ENCODE peak calls at places on chromosomes 16 and 17, in eight cellular contexts. T, S, J, V, A, W, D and Z are unnamed samples.

GRCh38 chr16:1188781-1189189 is 35.9 kb downstream of the CACNA1H start:
- DNase-seq in D (no peak), T (no peak), A (no peak), W (peak; percentile 87), S (peak; percentile 66), J (peak; percentile 42), V (peak; percentile 46), Z (no peak)

GRCh38 chr17:7323731-7324437 is 5.3 kb downstream of the NEURL4 start:
- DNase-seq in A (no peak), T (peak; percentile 41), S (no peak), W (peak; percentile 53), V (peak; percentile 51), D (no peak), J (peak; percentile 55), Z (peak; percentile 38)

GRCh38 chr17:62668091-62668804 is 40.8 kb downstream of the MRC2 start:
- DNase-seq in S (no peak), D (no peak), T (no peak), W (no peak), J (no peak), V (no peak), A (no peak), Z (no peak)

GRCh38 chr16:842631-843560 is 42.4 kb upstream of the GNG13 start:
- DNase-seq in J (no peak), S (no peak), V (no peak), A (no peak), T (no peak), W (no peak), D (no peak), Z (no peak)

GRCh38 chr16:84103678-84104077 is 13.1 kb downstream of the MBTPS1 start:
- DNase-seq in W (no peak), T (no peak), V (peak; percentile 26), J (no peak), S (no peak), D (no peak), A (no peak), Z (no peak)

GRCh38 chr16:2019500-2019899 is at the start of gene NPW:
- DNase-seq in A (no peak), S (peak; percentile 39), T (no peak), D (no peak), J (no peak), V (no peak), W (no peak), Z (no peak)

GRCh38 chr16:83807327-83807709 is 460 bp upstream of the HSBP1 start:
- DNase-seq in T (no peak), A (no peak), D (no peak), J (no peak), W (no peak), S (no peak), V (no peak), Z (no peak)

GRCh38 chr16:53787423-53787822 is 83.5 kb downstream of the FTO start:
- DNase-seq in S (no peak), W (no peak), V (no peak), D (no peak), T (no peak), A (no peak), J (no peak), Z (no peak)

GRCh38 chr16:66840883-66841282 is 3.3 kb upstream of the CA7 start:
- DNase-seq in A (no peak), T (no peak), V (no peak), S (no peak), D (no peak), J (no peak), W (no peak), Z (no peak)

GRCh38 chr17:40065041-40065770 is 2.4 kb downstream of the THRA start:
- DNase-seq in A (no peak), V (peak; percentile 48), D (no peak), T (no peak), S (no peak), J (no peak), W (peak; percentile 47), Z (peak; percentile 58)

GRCh38 chr16:49575352-49576172 is 202.0 kb downstream of the C16orf78 start:
- DNase-seq in V (peak; percentile 24), J (no peak), W (peak; percentile 37), A (no peak), D (no peak), T (no peak), S (no peak), Z (no peak)

GRCh38 chr16:13906426-13907089 is 13.4 kb upstream of the ERCC4 start:
- DNase-seq in A (no peak), W (no peak), J (no peak), S (no peak), V (no peak), D (no peak), T (no peak), Z (no peak)

GRCh38 chr16:46918905-46919792 is 35.0 kb downstream of the GPT2 start:
- DNase-seq in D (no peak), W (no peak), S (peak; percentile 73), T (no peak), J (no peak), A (no peak), V (no peak), Z (no peak)

GRCh38 chr17:38725066-38725465 is 5.1 kb upstream of the CISD3 start:
- DNase-seq in T (no peak), V (no peak), S (no peak), W (no peak), A (no peak), D (no peak), J (no peak), Z (no peak)

GRCh38 chr17:78416791-78417530 is 38.5 kb downstream of the PGS1 start:
- DNase-seq in S (no peak), A (no peak), T (no peak), W (no peak), D (no peak), J (no peak), V (peak; percentile 85), Z (peak; percentile 19)

GRCh38 chr17:49327835-49328784 is 33.9 kb downstream of the ZNF652 start:
- DNase-seq in A (no peak), T (no peak), W (no peak), V (no peak), D (no peak), S (no peak), J (no peak), Z (peak; percentile 17)

GRCh38 chr17:42917236-42917603 is 16.6 kb downstream of the G6PC1 start:
- DNase-seq in D (no peak), A (peak; percentile 34), W (no peak), T (no peak), J (no peak), S (no peak), V (no peak), Z (no peak)

GRCh38 chr17:151886-152859 is 14.8 kb downstream of the SCGB1C2 start:
- DNase-seq in A (no peak), D (no peak), J (peak; percentile 4), V (no peak), T (no peak), S (no peak), W (no peak), Z (no peak)

GRCh38 chr17:68514809-68515208 is 2.6 kb downstream of the PRKAR1A start:
- DNase-seq in W (no peak), J (no peak), T (no peak), D (no peak), V (peak; percentile 94), S (no peak), A (peak; percentile 36), Z (peak; percentile 62)

GRCh38 chr16:62642677-62643076 is 606.4 kb upstream of the CDH8 start:
- DNase-seq in V (no peak), T (no peak), W (no peak), D (no peak), S (no peak), J (no peak), A (no peak), Z (no peak)

GRCh38 chr17:27533874-27534815 is 77.9 kb downstream of the KSR1 start:
- DNase-seq in D (peak; percentile 90), T (no peak), V (peak; percentile 76), S (peak; percentile 66), J (no peak), A (peak; percentile 65), W (no peak), Z (peak; percentile 91)

GRCh38 chr16:21663889-21664647 is at the start of gene OTOA:
- DNase-seq in A (no peak), J (no peak), W (peak; percentile 18), V (no peak), T (no peak), S (no peak), D (no peak), Z (no peak)
- H3K4me3 ChIP-seq in A (peak within 1 kb of the TSS; percentile 22), J (peak within 1 kb of the TSS; percentile 51), W (no peak within 1 kb of the TSS), V (peak within 1 kb of the TSS; percentile 4), T (peak within 1 kb of the TSS; percentile 48), S (no peak within 1 kb of the TSS), D (no peak within 1 kb of the TSS), Z (no peak within 1 kb of the TSS)

DNA sequence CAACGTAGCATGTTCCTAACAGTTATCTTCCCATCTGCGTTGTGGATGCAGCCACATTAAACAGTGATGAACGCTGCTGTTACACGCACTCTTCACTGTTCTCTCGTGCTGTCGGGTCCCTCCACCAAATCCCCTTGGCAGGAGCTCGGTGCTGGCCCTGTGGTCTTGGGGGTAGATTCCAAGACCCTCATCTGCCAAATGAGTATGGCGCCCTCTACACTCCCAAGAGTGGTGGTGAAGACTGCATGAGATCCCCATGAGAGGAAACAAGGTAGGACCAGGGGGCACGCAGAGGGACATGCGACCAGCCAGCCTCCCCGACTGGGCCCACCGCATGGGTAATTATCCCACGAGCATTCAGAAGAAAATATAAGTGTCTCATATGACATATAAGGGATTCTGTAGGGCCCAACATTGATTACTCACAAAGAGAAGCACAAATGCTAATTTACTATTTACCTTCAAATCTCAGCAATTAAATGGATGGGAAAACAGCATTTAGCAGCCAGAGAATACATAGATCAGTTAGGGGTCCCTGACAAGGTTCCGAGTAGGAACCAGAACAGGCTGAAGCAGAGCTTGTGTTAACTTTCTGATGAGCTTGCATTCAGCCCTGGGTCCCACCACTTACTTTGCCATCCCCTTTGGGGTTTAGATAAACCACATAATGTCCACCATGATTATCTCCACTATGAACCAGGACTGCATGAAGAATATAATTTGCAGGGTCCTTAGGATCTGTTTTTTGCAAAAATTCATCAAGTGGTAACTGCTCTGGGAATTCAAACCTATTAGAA is 23.8 kb downstream of the LITAFD start:
- DNase-seq in A (no peak), W (no peak), T (no peak), D (no peak), S (no peak), J (no peak), V (no peak), Z (no peak)
- TF ChIP-seq CTCF in A (peak; percentile 40), W (peak; percentile 31), T (no peak), D (peak; percentile 32), S (peak; percentile 27), J (peak; percentile 6), V (peak; percentile 26), Z (peak; percentile 43)

DNA sequence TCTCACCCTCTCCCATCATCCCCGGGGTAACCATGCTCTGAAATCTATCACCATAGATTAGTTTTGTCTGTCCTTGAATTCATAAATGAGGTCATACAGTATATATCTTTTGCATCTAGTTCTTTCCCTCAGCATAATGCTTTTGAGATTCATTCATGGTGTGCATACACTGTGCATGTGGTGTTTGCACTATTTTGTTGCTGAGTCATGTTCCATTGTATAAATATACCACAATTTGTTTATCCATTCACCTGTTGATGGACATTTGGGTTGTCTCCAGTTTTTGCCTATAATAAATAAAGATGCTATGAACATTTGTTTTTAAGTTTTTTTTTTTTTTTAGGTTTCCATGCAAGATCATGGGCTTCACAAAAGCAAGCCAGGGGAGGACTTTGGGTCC is 34.2 kb upstream of the NLRP1 start:
- DNase-seq in T (no peak), D (no peak), W (no peak), S (no peak), V (no peak), J (no peak), A (no peak), Z (no peak)
- H3K4me3 ChIP-seq in T (no peak overlapping the region), D (no peak overlapping the region), W (no peak overlapping the region), S (no peak overlapping the region), V (no peak overlapping the region), J (no peak overlapping the region), A (no peak overlapping the region), Z (no peak overlapping the region)

GRCh38 chr17:45016823-45017222 is 34.6 kb downstream of the DCAKD start:
- DNase-seq in J (no peak), T (no peak), D (no peak), W (no peak), S (peak; percentile 37), V (no peak), A (no peak), Z (no peak)
- TF ChIP-seq CTCF in J (no peak), T (no peak), D (peak; percentile 34), W (peak; percentile 37), S (peak; percentile 56), V (peak; percentile 35), A (peak; percentile 36), Z (peak; percentile 39)